ENCODE peak calls at places on chromosomes 6 and 20, in four cellular contexts. K is SK-N-SH, R is GM12878, H is WTC11. G is an unnamed sample.

GRCh38 chr6:2760882-2761842 is 4.0 kb upstream of the WRNIP1 start:
- DNase-seq in K (no peak), R (no peak), H (no peak), G (peak; percentile 51)

GRCh38 chr6:170271771-170272314 is 19.0 kb downstream of the DLL1 start:
- DNase-seq in K (no peak), R (peak; percentile 91), H (no peak), G (no peak)

GRCh38 chr6:40569162-40569920 is 17.8 kb downstream of the LRFN2 start:
- DNase-seq in K (no peak), R (no peak), H (no peak), G (no peak)

GRCh38 chr6:134094436-134094835 is 42.0 kb upstream of the SLC2A12 start:
- DNase-seq in K (no peak), R (no peak), H (no peak), G (no peak)

GRCh38 chr20:21808863-21809664 is 103.6 kb downstream of the PAX1 start:
- DNase-seq in K (peak; percentile 72), R (no peak), H (peak; percentile 89), G (peak; percentile 73)

GRCh38 chr20:37886851-37887297 is 16.1 kb upstream of the VSTM2L start:
- DNase-seq in K (peak; percentile 48), R (peak; percentile 9), H (no peak), G (no peak)

GRCh38 chr6:75167851-75168250 is 38.0 kb downstream of the COL12A1 start:
- DNase-seq in K (no peak), R (no peak), H (no peak), G (no peak)

GRCh38 chr6:39998126-39998525 is 63.9 kb upstream of the MOCS1 start:
- DNase-seq in K (no peak), R (no peak), H (no peak), G (no peak)

GRCh38 chr20:48041078-48041780 is 255.9 kb upstream of the SULF2 start:
- DNase-seq in K (peak; percentile 70), R (no peak), H (no peak), G (no peak)

GRCh38 chr6:20416567-20417345 is 15.1 kb downstream of the E2F3 start:
- DNase-seq in K (no peak), R (no peak), H (no peak), G (no peak)

GRCh38 chr6:87070750-87071149 is 24.2 kb downstream of the CGA start:
- DNase-seq in K (no peak), R (no peak), H (no peak), G (no peak)

GRCh38 chr20:20181322-20181721 is 129.0 kb downstream of the CFAP61 start:
- DNase-seq in K (no peak), R (no peak), H (no peak), G (no peak)

GRCh38 chr20:44028868-44029847 is 114.5 kb downstream of the TOX2 start:
- DNase-seq in K (no peak), R (peak; percentile 66), H (no peak), G (no peak)

GRCh38 chr20:50015636-50015992 is 32.8 kb downstream of the SNAI1 start:
- DNase-seq in K (no peak), R (no peak), H (no peak), G (no peak)

GRCh38 chr6:152695317-152696043 is 2.2 kb upstream of the MYCT1 start:
- DNase-seq in K (no peak), R (no peak), H (no peak), G (no peak)

GRCh38 chr6:71404145-71404966 is 115.7 kb downstream of the OGFRL1 start:
- DNase-seq in K (no peak), R (no peak), H (no peak), G (no peak)

GRCh38 chr6:6002809-6003333 is 3.9 kb downstream of the NRN1 start:
- DNase-seq in K (no peak), R (no peak), H (no peak), G (no peak)

GRCh38 chr6:12232339-12232738 is 57.8 kb upstream of the EDN1 start:
- DNase-seq in K (no peak), R (peak; percentile 21), H (no peak), G (no peak)

GRCh38 chr20:2122921-2123320 is 21.3 kb downstream of the STK35 start:
- DNase-seq in K (no peak), R (no peak), H (no peak), G (no peak)

GRCh38 chr6:56091159-56091869 is 156.1 kb downstream of the COL21A1 start:
- DNase-seq in K (no peak), R (no peak), H (no peak), G (no peak)

GRCh38 chr20:50930139-50931047 is 844 bp downstream of the ADNP start:
- DNase-seq in K (peak; percentile 47), R (no peak), H (no peak), G (peak; percentile 22)

GRCh38 chr6:107443066-107443903 is 16.1 kb downstream of the PDSS2 start:
- DNase-seq in K (no peak), R (no peak), H (no peak), G (no peak)

GRCh38 chr6:131762984-131763383 is 44.8 kb upstream of the ENPP1 start:
- DNase-seq in K (no peak), R (no peak), H (no peak), G (no peak)
- TF ChIP-seq USF1 in K (no peak), R (no peak), H (no peak), G (no peak)

GRCh38 chr20:57783956-57784837 is 74.4 kb upstream of the PMEPA1 start:
- DNase-seq in K (no peak), R (no peak), H (no peak), G (no peak)

GRCh38 chr20:57786304-57786942 is 76.6 kb upstream of the PMEPA1 start:
- DNase-seq in K (no peak), R (no peak), H (no peak), G (no peak)

GRCh38 chr20:57785061-57785460 is 75.2 kb upstream of the PMEPA1 start:
- DNase-seq in K (no peak), R (no peak), H (no peak), G (no peak)

GRCh38 chr20:57787151-57787968 is 77.5 kb upstream of the PMEPA1 start:
- DNase-seq in K (no peak), R (no peak), H (no peak), G (no peak)

GRCh38 chr20:57785720-57786119 is 75.9 kb upstream of the PMEPA1 start:
- DNase-seq in K (no peak), R (no peak), H (no peak), G (no peak)
- TF ChIP-seq USF1 in K (no peak), R (no peak), H (no peak), G (no peak)

DNA sequence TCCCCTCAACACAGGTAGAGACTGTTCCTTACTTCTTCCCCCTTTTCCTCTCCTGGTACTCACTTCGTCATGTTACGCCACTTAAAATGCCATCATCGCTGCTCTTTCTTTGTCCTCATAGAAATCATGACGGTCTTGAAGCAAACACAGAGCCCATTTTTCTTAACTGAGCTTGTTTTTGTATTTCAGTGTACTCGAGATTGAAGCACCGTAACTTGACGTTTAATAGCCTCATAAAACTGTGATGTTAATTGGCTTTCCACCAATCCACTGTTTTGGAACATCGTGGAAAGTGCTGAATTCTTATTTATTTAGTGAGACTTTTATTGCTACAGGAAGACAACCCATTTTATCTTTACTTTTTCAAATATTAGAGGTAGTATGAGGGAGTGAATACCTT is 38.7 kb downstream of the DUSP22 start:
- DNase-seq in K (no peak), R (no peak), H (no peak), G (no peak)
- TF ChIP-seq USF1 in K (no peak), R (no peak), H (no peak), G (no peak)

GRCh38 chr6:103409475-103409874 is 1450.2 kb downstream of the HACE1 start:
- DNase-seq in K (no peak), R (no peak), H (no peak), G (no peak)

GRCh38 chr6:103404799-103405198 is 1454.9 kb downstream of the HACE1 start:
- DNase-seq in K (no peak), R (no peak), H (no peak), G (no peak)

DNA sequence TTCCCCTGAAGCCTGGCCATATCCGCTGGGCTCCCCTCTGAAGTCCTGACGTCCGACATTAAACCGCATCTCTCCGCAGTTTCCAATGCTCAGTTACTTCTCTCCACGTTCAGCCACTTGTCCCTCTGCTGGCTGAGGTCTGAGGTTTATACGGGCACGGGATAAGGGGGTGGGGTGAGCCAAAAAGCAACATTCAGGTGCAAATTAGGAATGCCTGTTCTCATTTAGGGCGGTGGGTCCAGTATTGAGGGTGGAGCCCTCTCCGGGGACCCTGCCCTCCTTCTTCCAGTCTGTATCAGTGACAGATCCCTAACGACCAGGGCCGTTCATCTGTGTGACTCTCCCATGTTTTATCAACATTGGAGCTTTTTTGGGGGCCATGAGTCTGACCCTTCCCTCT is 1454.4 kb downstream of the HACE1 start:
- DNase-seq in K (no peak), R (no peak), H (peak; percentile 15), G (no peak)
- TF ChIP-seq USF1 in K (no peak), R (no peak), H (no peak), G (no peak)

DNA sequence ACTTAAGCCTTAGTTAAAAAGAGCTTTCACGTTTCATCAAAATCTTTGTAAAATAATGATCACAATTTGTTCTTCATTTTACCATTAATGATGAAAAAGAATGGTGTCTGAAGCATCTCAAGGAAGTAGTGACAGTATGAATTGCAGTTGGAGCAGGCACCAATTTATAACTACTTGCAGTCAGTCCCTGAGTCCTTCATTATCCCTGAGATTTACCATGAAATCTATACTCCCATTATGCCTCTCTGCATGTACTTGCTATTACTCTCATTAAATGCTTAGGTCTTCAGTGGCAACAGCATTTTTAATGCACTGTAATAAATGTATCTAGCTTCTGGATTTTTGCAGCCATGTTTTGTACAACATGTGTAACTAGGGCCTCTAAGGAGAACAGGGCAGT is 708.9 kb downstream of the EYS start:
- DNase-seq in K (no peak), R (no peak), H (no peak), G (no peak)
- TF ChIP-seq USF1 in K (no peak), R (no peak), H (no peak), G (no peak)